ENCODE peak calls at places on chromosomes 5 and 9, in five cellular contexts. One of them, this sample, is unnamed.

GRCh38 chr5:179166886-179167841 is 107.0 kb downstream of the ZNF354C start:
- DNase-seq in A549: peak
- DNase-seq in SJCRH30: peak
- DNase-seq in fibroblast of pulmonary artery: peak
- DNase-seq in CD8-positive, alpha-beta memory T cell: peak
- DNase-seq in this sample: no peak

GRCh38 chr5:167731951-167732350 is 559.5 kb upstream of the WWC1 start:
- DNase-seq in CD8-positive, alpha-beta memory T cell: no peak
- DNase-seq in SJCRH30: no peak
- DNase-seq in fibroblast of pulmonary artery: no peak
- DNase-seq in A549: no peak
- DNase-seq in this sample: no peak

GRCh38 chr5:156879665-156880285 is 29.7 kb downstream of the PPP1R2B start:
- DNase-seq in CD8-positive, alpha-beta memory T cell: no peak
- DNase-seq in A549: no peak
- DNase-seq in SJCRH30: peak
- DNase-seq in fibroblast of pulmonary artery: no peak
- DNase-seq in this sample: no peak

GRCh38 chr5:151079838-151080619 is 805 bp downstream of the TNIP1 start:
- DNase-seq in fibroblast of pulmonary artery: peak
- DNase-seq in SJCRH30: no peak
- DNase-seq in A549: peak
- DNase-seq in CD8-positive, alpha-beta memory T cell: no peak
- DNase-seq in this sample: peak

GRCh38 chr9:125513634-125514413 is 193.2 kb downstream of the MAPKAP1 start:
- DNase-seq in A549: peak
- DNase-seq in fibroblast of pulmonary artery: peak
- DNase-seq in CD8-positive, alpha-beta memory T cell: no peak
- DNase-seq in SJCRH30: peak
- DNase-seq in this sample: peak

GRCh38 chr5:141003791-141004601 is 37.7 kb downstream of the PCDHAC2 start:
- DNase-seq in A549: peak
- DNase-seq in SJCRH30: no peak
- DNase-seq in CD8-positive, alpha-beta memory T cell: no peak
- DNase-seq in fibroblast of pulmonary artery: peak
- DNase-seq in this sample: peak

GRCh38 chr5:32419791-32420190 is 24.7 kb downstream of the ZFR start:
- DNase-seq in A549: no peak
- DNase-seq in CD8-positive, alpha-beta memory T cell: no peak
- DNase-seq in SJCRH30: peak
- DNase-seq in fibroblast of pulmonary artery: peak
- DNase-seq in this sample: no peak

GRCh38 chr9:72897069-72897649 is 55.7 kb downstream of the ALDH1A1 start:
- DNase-seq in fibroblast of pulmonary artery: no peak
- DNase-seq in A549: no peak
- DNase-seq in CD8-positive, alpha-beta memory T cell: no peak
- DNase-seq in SJCRH30: no peak
- DNase-seq in this sample: no peak

GRCh38 chr5:57422993-57423392 is 59.6 kb downstream of the ACTBL2 start:
- DNase-seq in fibroblast of pulmonary artery: no peak
- DNase-seq in CD8-positive, alpha-beta memory T cell: no peak
- DNase-seq in SJCRH30: no peak
- DNase-seq in A549: no peak
- DNase-seq in this sample: no peak

GRCh38 chr5:107580902-107581823 is 89.6 kb downstream of the EFNA5 start:
- DNase-seq in fibroblast of pulmonary artery: peak
- DNase-seq in CD8-positive, alpha-beta memory T cell: no peak
- DNase-seq in A549: no peak
- DNase-seq in SJCRH30: peak
- DNase-seq in this sample: no peak

GRCh38 chr9:95341262-95342011 is 23.9 kb upstream of the FANCC start:
- DNase-seq in A549: no peak
- DNase-seq in CD8-positive, alpha-beta memory T cell: no peak
- DNase-seq in fibroblast of pulmonary artery: peak
- DNase-seq in SJCRH30: no peak
- DNase-seq in this sample: peak

GRCh38 chr9:17018540-17019196 is 116.2 kb upstream of the CNTLN start:
- DNase-seq in CD8-positive, alpha-beta memory T cell: no peak
- DNase-seq in fibroblast of pulmonary artery: no peak
- DNase-seq in A549: no peak
- DNase-seq in SJCRH30: no peak
- DNase-seq in this sample: peak

GRCh38 chr9:38680827-38681226 is 39.1 kb downstream of the FAM240B start:
- DNase-seq in fibroblast of pulmonary artery: no peak
- DNase-seq in SJCRH30: peak
- DNase-seq in CD8-positive, alpha-beta memory T cell: no peak
- DNase-seq in A549: no peak
- DNase-seq in this sample: no peak

GRCh38 chr5:109281136-109281690 is 128.6 kb downstream of the PJA2 start:
- DNase-seq in A549: no peak
- DNase-seq in fibroblast of pulmonary artery: no peak
- DNase-seq in SJCRH30: peak
- DNase-seq in CD8-positive, alpha-beta memory T cell: no peak
- DNase-seq in this sample: peak

GRCh38 chr5:33969572-33970452 is 14.7 kb downstream of the SLC45A2 start:
- DNase-seq in A549: peak
- DNase-seq in SJCRH30: peak
- DNase-seq in fibroblast of pulmonary artery: peak
- DNase-seq in CD8-positive, alpha-beta memory T cell: no peak
- DNase-seq in this sample: peak

GRCh38 chr5:180098526-180098925 is 27.0 kb upstream of the RNF130 start:
- DNase-seq in A549: no peak
- DNase-seq in SJCRH30: no peak
- DNase-seq in CD8-positive, alpha-beta memory T cell: no peak
- DNase-seq in fibroblast of pulmonary artery: no peak
- DNase-seq in this sample: no peak

GRCh38 chr5:159107308-159107707 is 7.6 kb upstream of the EBF1 start:
- DNase-seq in CD8-positive, alpha-beta memory T cell: no peak
- DNase-seq in fibroblast of pulmonary artery: no peak
- DNase-seq in A549: no peak
- DNase-seq in SJCRH30: no peak
- DNase-seq in this sample: no peak

GRCh38 chr5:148776780-148777179 is 49.6 kb upstream of the ADRB2 start:
- DNase-seq in A549: peak
- DNase-seq in fibroblast of pulmonary artery: peak
- DNase-seq in CD8-positive, alpha-beta memory T cell: no peak
- DNase-seq in SJCRH30: peak
- DNase-seq in this sample: peak

GRCh38 chr9:132295181-132295580 is 59.6 kb downstream of the SETX start:
- DNase-seq in CD8-positive, alpha-beta memory T cell: no peak
- DNase-seq in SJCRH30: no peak
- DNase-seq in A549: no peak
- DNase-seq in fibroblast of pulmonary artery: no peak
- DNase-seq in this sample: no peak

GRCh38 chr9:95864852-95865580 is 10.5 kb upstream of the ERCC6L2 start:
- DNase-seq in A549: no peak
- DNase-seq in CD8-positive, alpha-beta memory T cell: no peak
- DNase-seq in fibroblast of pulmonary artery: no peak
- DNase-seq in SJCRH30: no peak
- DNase-seq in this sample: no peak

GRCh38 chr5:16866795-16867584 is 69.1 kb downstream of the MYO10 start:
- DNase-seq in CD8-positive, alpha-beta memory T cell: no peak
- DNase-seq in SJCRH30: peak
- DNase-seq in fibroblast of pulmonary artery: peak
- DNase-seq in A549: no peak
- DNase-seq in this sample: no peak

GRCh38 chr5:16867585-16867953 is 68.5 kb downstream of the MYO10 start:
- DNase-seq in CD8-positive, alpha-beta memory T cell: no peak
- DNase-seq in SJCRH30: no peak
- DNase-seq in A549: no peak
- DNase-seq in fibroblast of pulmonary artery: no peak
- DNase-seq in this sample: no peak

GRCh38 chr5:16864566-16864965 is 71.5 kb downstream of the MYO10 start:
- DNase-seq in SJCRH30: no peak
- DNase-seq in CD8-positive, alpha-beta memory T cell: no peak
- DNase-seq in A549: no peak
- DNase-seq in fibroblast of pulmonary artery: no peak
- DNase-seq in this sample: no peak

GRCh38 chr5:16863380-16864007 is 72.6 kb downstream of the MYO10 start:
- DNase-seq in fibroblast of pulmonary artery: no peak
- DNase-seq in SJCRH30: no peak
- DNase-seq in CD8-positive, alpha-beta memory T cell: no peak
- DNase-seq in A549: no peak
- DNase-seq in this sample: no peak

DNA sequence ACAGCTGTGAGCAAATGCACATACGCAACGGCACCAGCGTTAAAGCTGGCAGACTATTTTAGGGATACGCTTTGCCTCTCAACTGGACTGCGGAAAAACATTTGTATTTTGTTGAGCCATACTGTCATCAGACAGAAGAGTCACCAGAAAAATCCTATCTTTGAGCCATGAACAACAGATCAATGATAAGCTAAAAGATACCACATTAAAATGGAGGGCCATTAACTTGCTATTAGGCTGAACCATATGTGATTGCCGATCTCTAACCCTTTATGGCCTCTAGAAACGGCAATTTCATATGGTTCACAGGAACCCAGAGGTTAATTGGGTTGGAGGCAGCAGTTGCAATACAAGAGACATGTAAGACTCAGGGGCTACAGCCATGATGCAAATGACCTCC is 69.9 kb downstream of the MYO10 start:
- DNase-seq in A549: no peak
- DNase-seq in fibroblast of pulmonary artery: no peak
- DNase-seq in SJCRH30: no peak
- DNase-seq in CD8-positive, alpha-beta memory T cell: no peak
- DNase-seq in this sample: no peak
- H3K4me3 ChIP-seq in A549: no peak
- H3K4me3 ChIP-seq in fibroblast of pulmonary artery: no peak
- H3K4me3 ChIP-seq in SJCRH30: no peak
- H3K4me3 ChIP-seq in CD8-positive, alpha-beta memory T cell: no peak
- H3K4me3 ChIP-seq in this sample: no peak

DNA sequence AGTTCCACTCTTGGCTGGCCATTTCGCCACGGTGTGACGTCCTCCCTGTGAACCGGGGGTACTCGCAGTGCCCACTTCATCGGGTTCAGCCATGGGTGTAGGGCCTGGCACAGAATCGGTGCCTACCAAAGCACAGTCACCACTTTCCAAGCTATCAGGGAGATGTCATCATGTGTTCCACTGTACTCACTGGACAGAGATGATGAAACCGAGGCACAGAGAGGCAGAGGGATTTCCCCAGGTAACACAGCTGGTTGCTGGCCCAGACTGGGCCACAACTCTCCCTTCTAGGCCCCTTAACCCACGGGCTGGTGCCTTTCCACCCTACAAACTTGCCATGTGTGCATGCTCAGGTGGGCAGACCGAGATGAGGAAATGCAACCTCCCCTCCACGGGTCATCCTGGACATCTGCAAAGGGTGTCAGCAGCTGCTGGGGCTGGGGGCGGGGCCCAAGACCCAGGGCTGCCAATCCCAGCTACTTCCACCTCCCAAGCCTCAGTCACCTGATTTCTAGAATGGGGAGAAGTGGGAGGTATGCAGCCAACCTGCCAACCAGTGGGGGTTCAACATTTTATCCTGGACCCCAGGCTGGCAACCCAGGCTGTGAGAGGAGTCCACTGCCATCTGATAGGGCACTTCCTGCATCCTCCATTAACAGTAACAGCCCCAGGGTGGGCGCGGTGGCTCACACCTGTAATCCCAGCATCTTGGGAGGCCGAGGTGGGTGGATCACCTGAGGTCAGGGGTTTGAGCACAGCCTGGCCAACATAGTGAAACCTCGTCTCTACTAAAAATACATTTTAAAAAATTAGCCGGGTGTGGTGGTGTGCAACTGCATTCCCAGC is 893 bp upstream of the SH2D3C start:
- DNase-seq in SJCRH30: peak
- DNase-seq in CD8-positive, alpha-beta memory T cell: peak
- DNase-seq in fibroblast of pulmonary artery: peak
- DNase-seq in A549: no peak
- DNase-seq in this sample: no peak
- H3K4me3 ChIP-seq in SJCRH30: no peak
- H3K4me3 ChIP-seq in CD8-positive, alpha-beta memory T cell: peak
- H3K4me3 ChIP-seq in fibroblast of pulmonary artery: no peak
- H3K4me3 ChIP-seq in A549: no peak
- H3K4me3 ChIP-seq in this sample: no peak

GRCh38 chr9:130172161-130172857 is at the start of gene NCS1:
- DNase-seq in SJCRH30: peak
- DNase-seq in fibroblast of pulmonary artery: peak
- DNase-seq in CD8-positive, alpha-beta memory T cell: peak
- DNase-seq in A549: peak
- DNase-seq in this sample: peak

GRCh38 chr9:130174025-130174424 is 1.8 kb downstream of the NCS1 start:
- DNase-seq in fibroblast of pulmonary artery: no peak
- DNase-seq in SJCRH30: no peak
- DNase-seq in CD8-positive, alpha-beta memory T cell: no peak
- DNase-seq in A549: no peak
- DNase-seq in this sample: no peak

GRCh38 chr9:130172858-130173461 is 756 bp downstream of the NCS1 start:
- DNase-seq in SJCRH30: peak
- DNase-seq in A549: peak
- DNase-seq in fibroblast of pulmonary artery: no peak
- DNase-seq in CD8-positive, alpha-beta memory T cell: peak
- DNase-seq in this sample: no peak

GRCh38 chr9:130173462-130173876 is 1.3 kb downstream of the NCS1 start:
- DNase-seq in SJCRH30: peak
- DNase-seq in A549: no peak
- DNase-seq in CD8-positive, alpha-beta memory T cell: no peak
- DNase-seq in fibroblast of pulmonary artery: peak
- DNase-seq in this sample: no peak

DNA sequence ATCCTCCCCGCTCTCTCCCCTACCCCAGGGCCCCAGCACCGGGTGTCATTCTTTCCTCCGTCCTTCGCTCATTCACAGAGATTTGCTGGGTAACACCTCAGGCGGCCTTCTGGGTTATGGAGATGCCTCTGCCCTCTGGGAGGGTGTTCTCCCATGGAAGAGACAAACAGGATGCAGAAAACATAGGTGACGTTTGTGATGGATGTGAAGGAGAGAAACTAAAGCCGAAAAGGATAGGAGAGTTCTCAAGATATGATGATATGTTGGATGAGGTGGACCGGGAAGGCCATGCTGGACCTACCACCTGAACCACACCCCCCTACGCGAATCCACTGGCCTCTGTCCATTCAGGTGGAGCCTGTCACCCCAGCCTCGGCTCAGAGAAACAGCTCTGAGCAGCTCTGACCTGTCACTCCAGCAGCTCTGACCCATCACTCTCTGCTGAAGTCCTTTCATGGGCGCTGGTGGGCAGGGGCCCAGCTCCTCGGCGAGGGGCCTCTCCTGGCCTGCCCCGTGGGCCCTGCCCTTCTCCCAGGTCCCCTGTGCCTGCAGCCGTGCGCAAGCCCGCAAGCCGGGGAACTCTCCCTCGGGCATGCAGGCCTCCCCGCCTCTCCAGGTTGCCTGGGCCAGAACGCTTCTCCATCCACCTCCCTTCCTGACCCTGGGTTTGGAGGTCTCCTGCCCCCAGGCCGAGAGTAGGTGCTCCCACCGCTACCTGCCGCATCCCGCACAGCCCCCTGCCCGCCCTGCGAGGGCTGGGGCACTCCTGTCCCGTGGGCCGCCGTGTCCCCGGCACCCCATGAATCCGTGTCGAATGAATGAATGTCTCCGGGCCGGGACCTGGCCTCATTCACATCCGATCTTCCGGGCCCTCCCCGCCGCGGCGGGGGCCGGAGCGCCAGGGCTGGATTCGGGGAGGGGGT is 717 bp upstream of the NCS1 start:
- DNase-seq in SJCRH30: peak
- DNase-seq in fibroblast of pulmonary artery: no peak
- DNase-seq in A549: no peak
- DNase-seq in CD8-positive, alpha-beta memory T cell: no peak
- DNase-seq in this sample: no peak
- H3K4me3 ChIP-seq in SJCRH30: peak
- H3K4me3 ChIP-seq in fibroblast of pulmonary artery: peak
- H3K4me3 ChIP-seq in A549: peak
- H3K4me3 ChIP-seq in CD8-positive, alpha-beta memory T cell: no peak
- H3K4me3 ChIP-seq in this sample: peak

GRCh38 chr9:136243631-136244030 is 2.0 kb downstream of the QSOX2 start:
- DNase-seq in SJCRH30: no peak
- DNase-seq in fibroblast of pulmonary artery: no peak
- DNase-seq in CD8-positive, alpha-beta memory T cell: no peak
- DNase-seq in A549: no peak
- DNase-seq in this sample: no peak
- H3K4me3 ChIP-seq in SJCRH30: no peak
- H3K4me3 ChIP-seq in fibroblast of pulmonary artery: no peak
- H3K4me3 ChIP-seq in CD8-positive, alpha-beta memory T cell: no peak
- H3K4me3 ChIP-seq in A549: no peak
- H3K4me3 ChIP-seq in this sample: no peak

This sample was measured in bronchial epithelial cell.